ENCODE peak calls at places on chromosomes 4 and X, in seven cellular contexts. K is heart right ventricle, I is left lung, L is aorta, B is gastrocnemius medialis, V is Peyer's patch, S is mammary epithelial cell. C is an unnamed sample. For H3K36me3, the result is how much of the 10 kb centered on the place peaks cover.

GRCh38 chr4:27463816-27464215 is 603.2 kb downstream of the STIM2 start:
- DNase-seq in V (no peak), S (peak), K (no peak), B (no peak), L (no peak), I (no peak), C (no peak)

GRCh38 chrX:47687249-47687648 is 28.3 kb upstream of the UXT start:
- DNase-seq in L (no peak), V (no peak), S (no peak), K (no peak), I (no peak), B (no peak), C (no peak)

GRCh38 chr4:144179152-144179739 is 38.7 kb upstream of the GYPA start:
- DNase-seq in V (no peak), L (no peak), B (no peak), I (no peak), S (peak), K (no peak), C (no peak)

GRCh38 chr4:8117278-8117682 is 41.3 kb downstream of the ABLIM2 start:
- DNase-seq in I (peak), L (no peak), V (no peak), K (peak), B (peak), S (peak), C (no peak)

GRCh38 chrX:123817288-123817894 is 42.5 kb upstream of the XIAP start:
- DNase-seq in L (no peak), S (no peak), V (no peak), K (no peak), I (no peak), B (no peak), C (no peak)

GRCh38 chrX:9561199-9561598 is 96.3 kb downstream of the TBL1X start:
- DNase-seq in L (no peak), B (no peak), V (no peak), S (no peak), K (no peak), I (no peak), C (no peak)

GRCh38 chr4:26020083-26020668 is 106.2 kb downstream of the SMIM20 start:
- DNase-seq in I (no peak), V (no peak), L (no peak), S (peak), K (no peak), B (no peak), C (no peak)

GRCh38 chrX:40845331-40845911 is 110.1 kb upstream of the MED14 start:
- DNase-seq in B (no peak), L (no peak), S (peak), K (no peak), I (no peak), V (no peak), C (no peak)

GRCh38 chr4:93894995-93895394 is 66.4 kb downstream of the ATOH1 start:
- DNase-seq in L (no peak), I (no peak), V (no peak), S (no peak), K (no peak), B (no peak), C (no peak)

GRCh38 chrX:132603700-132604286 is 115.0 kb upstream of the MBNL3 start:
- DNase-seq in S (no peak), B (no peak), K (no peak), L (no peak), V (no peak), I (no peak), C (no peak)

GRCh38 chrX:97132654-97133415 is 249.1 kb downstream of the RPA4 start:
- DNase-seq in V (no peak), I (no peak), L (no peak), S (no peak), B (no peak), K (no peak), C (no peak)

GRCh38 chrX:129091097-129091496 is 432.2 kb downstream of the SMARCA1 start:
- DNase-seq in V (no peak), L (no peak), K (no peak), I (no peak), B (no peak), S (no peak), C (no peak)

GRCh38 chrX:150864127-150864526 is 34.3 kb downstream of the CD99L2 start:
- DNase-seq in S (no peak), L (no peak), I (no peak), B (no peak), V (no peak), K (no peak), C (no peak)

GRCh38 chr4:20532871-20533870 is 167.1 kb upstream of the PACRGL start:
- DNase-seq in V (no peak), K (no peak), L (no peak), B (no peak), S (peak), I (no peak), C (no peak)

GRCh38 chr4:83036991-83037390 is 2.0 kb downstream of the COPS4 start:
- DNase-seq in S (no peak), I (no peak), V (no peak), L (no peak), B (no peak), K (no peak), C (no peak)

GRCh38 chrX:76253432-76253831 is 80.6 kb downstream of the PBDC1 start:
- DNase-seq in L (no peak), S (peak), B (no peak), K (no peak), I (no peak), V (peak), C (peak)

GRCh38 chr4:650951-651883 is 22.9 kb downstream of the ATP5ME start:
- DNase-seq in I (peak), B (no peak), S (peak), L (peak), V (no peak), K (no peak), C (peak)

GRCh38 chr4:187006189-187006618 is 282.5 kb upstream of the FAT1 start:
- DNase-seq in L (no peak), V (no peak), B (no peak), S (peak), I (no peak), K (no peak), C (no peak)

GRCh38 chr4:26085581-26085980 is 171.6 kb downstream of the SMIM20 start:
- DNase-seq in I (no peak), B (no peak), L (no peak), V (no peak), K (no peak), S (no peak), C (no peak)

GRCh38 chrX:45322382-45322781 is 121.7 kb upstream of the DIPK2B start:
- DNase-seq in B (peak), L (peak), I (no peak), V (no peak), S (peak), K (no peak), C (no peak)

GRCh38 chr4:88791274-88791673 is 93.6 kb upstream of the NAP1L5 start:
- DNase-seq in I (no peak), V (no peak), B (no peak), K (no peak), L (no peak), S (peak), C (no peak)

GRCh38 chr4:15455290-15455689 is 14.4 kb upstream of the CC2D2A start:
- DNase-seq in I (no peak), S (no peak), L (peak), B (peak), K (peak), V (no peak), C (no peak)

GRCh38 chr4:74631338-74631737 is 163.0 kb downstream of the BTC start:
- DNase-seq in S (peak), K (no peak), V (no peak), I (no peak), B (no peak), L (no peak), C (no peak)

GRCh38 chrX:125132274-125132673 is 187.4 kb upstream of the TEX13C start:
- DNase-seq in S (peak), K (no peak), L (no peak), I (no peak), B (no peak), V (no peak), C (no peak)

GRCh38 chrX:130251671-130252070 is 17.0 kb downstream of the ZNF280C start:
- DNase-seq in L (no peak), K (no peak), V (no peak), I (no peak), S (no peak), B (no peak), C (no peak)

GRCh38 chrX:103475381-103475780 is 43.9 kb downstream of the RAB40A start:
- DNase-seq in S (peak), K (no peak), L (no peak), I (no peak), B (no peak), V (no peak), C (no peak)

GRCh38 chr4:121168865-121169281 is 4.8 kb upstream of the TNIP3 start:
- DNase-seq in V (no peak), L (no peak), K (no peak), I (no peak), B (no peak), S (no peak), C (no peak)
- H3K27ac ChIP-seq in V (no peak), L (no peak), K (no peak), I (no peak), B (no peak), S (no peak), C (no peak)

GRCh38 chr4:56990109-56990508 is 11.4 kb downstream of the POLR2B start:
- DNase-seq in K (no peak), V (no peak), B (no peak), S (no peak), I (no peak), L (no peak), C (no peak)
- H3K36me3 ChIP-seq in K (under half), V (under half), B (half or more), S (under half), I (half or more), L (under half), C (under half)

GRCh38 chrX:11124094-11124493 is 13.0 kb downstream of the HCCS start:
- DNase-seq in L (no peak), K (no peak), S (no peak), B (no peak), V (no peak), I (no peak), C (no peak)
- H3K27ac ChIP-seq in L (no peak), K (no peak), S (no peak), B (no peak), V (peak), I (no peak), C (no peak)

DNA sequence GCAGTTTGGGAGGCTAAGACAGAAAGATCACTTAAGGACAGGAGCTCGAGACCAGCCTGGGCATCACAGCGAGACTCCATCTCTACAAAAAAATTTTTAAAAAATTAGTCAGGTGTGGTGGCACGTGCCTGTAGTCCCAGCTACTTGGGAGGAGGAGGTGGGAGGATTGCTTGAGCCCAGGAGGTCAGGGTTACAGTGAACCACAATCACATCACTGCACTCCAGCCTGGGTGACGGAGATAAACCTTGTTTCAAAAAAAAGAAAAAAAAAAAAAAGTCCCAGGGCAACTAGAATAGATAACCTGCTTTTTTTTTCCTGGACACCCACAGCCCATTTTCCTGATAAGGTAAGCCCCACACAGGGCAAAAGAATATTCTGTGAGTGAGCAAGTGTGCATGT is 96.3 kb downstream of the C4orf51 start:
- DNase-seq in B (no peak), K (no peak), I (no peak), L (no peak), S (no peak), V (no peak), C (no peak)
- H3K36me3 ChIP-seq in B (under half), K (under half), I (under half), L (under half), S (under half), V (under half), C (under half)

GRCh38 chr4:2847297-2847871 is 3.7 kb downstream of the ADD1 start:
- DNase-seq in I (no peak), V (no peak), L (no peak), K (no peak), B (no peak), S (no peak), C (no peak)
- H3K27ac ChIP-seq in I (no peak), V (no peak), L (no peak), K (no peak), B (peak), S (no peak), C (no peak)

GRCh38 chrX:85108165-85108564 is 104.5 kb downstream of the APOOL start:
- DNase-seq in K (no peak), V (no peak), S (peak), I (no peak), B (no peak), L (no peak), C (no peak)
- H3K36me3 ChIP-seq in K (under half), V (under half), S (under half), I (under half), B (under half), L (under half), C (under half)

DNA sequence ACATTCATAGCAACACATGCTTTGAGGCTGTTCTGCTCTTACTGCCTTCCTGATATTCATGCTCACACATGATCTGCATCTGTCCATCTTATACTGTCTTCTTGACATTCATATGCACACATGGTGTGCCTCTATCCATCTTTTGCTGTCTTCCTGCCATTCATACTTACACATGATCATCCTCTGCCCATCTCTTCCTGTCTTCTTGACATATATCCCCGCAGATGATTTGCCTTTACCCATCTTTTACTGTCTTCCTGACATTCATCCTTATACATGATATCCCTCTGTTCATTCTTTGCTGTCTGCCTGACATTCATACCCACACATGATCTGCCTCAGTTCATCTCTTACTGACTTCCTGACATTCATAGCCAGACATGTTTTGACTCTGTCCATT is 36.8 kb downstream of the SCML1 start:
- DNase-seq in K (no peak), V (no peak), I (no peak), L (no peak), S (no peak), B (no peak), C (no peak)
- H3K27ac ChIP-seq in K (no peak), V (no peak), I (no peak), L (no peak), S (no peak), B (no peak), C (no peak)

GRCh38 chr4:107685740-107686139 is 34.3 kb downstream of the PAPSS1 start:
- DNase-seq in K (no peak), L (no peak), B (no peak), S (peak), I (no peak), V (no peak), C (no peak)
- H3K36me3 ChIP-seq in K (under half), L (under half), B (under half), S (under half), I (under half), V (under half), C (under half)

GRCh38 chr4:134024251-134024650 is 177.3 kb downstream of the PABPC4L start:
- DNase-seq in I (no peak), L (no peak), B (no peak), K (no peak), V (no peak), S (no peak), C (no peak)

GRCh38 chr4:134027931-134028330 is 173.7 kb downstream of the PABPC4L start:
- DNase-seq in I (no peak), V (no peak), K (no peak), L (no peak), B (no peak), S (peak), C (no peak)

DNA sequence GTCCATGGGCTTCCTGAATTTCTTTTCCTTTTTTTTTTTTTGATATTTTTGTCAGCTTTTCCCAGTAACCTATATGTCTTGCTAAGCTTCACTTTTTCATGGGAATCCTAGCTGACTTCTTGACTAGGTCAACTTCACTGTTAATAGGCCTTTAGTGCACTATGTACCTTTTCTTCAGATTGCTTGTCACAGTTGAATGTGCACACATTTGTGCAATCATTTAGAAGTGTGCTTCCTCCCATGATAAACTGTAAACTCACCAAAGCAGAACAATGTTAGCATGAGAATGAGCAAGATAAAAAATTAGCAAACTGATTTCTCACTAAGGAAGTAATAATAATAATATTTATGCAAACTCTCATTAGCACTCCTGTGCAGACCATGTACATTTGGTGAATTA is 173.2 kb downstream of the PABPC4L start:
- DNase-seq in S (no peak), B (no peak), V (no peak), I (no peak), L (no peak), K (no peak), C (no peak)
- H3K27ac ChIP-seq in S (no peak), B (no peak), V (no peak), I (no peak), L (no peak), K (no peak), C (no peak)

DNA sequence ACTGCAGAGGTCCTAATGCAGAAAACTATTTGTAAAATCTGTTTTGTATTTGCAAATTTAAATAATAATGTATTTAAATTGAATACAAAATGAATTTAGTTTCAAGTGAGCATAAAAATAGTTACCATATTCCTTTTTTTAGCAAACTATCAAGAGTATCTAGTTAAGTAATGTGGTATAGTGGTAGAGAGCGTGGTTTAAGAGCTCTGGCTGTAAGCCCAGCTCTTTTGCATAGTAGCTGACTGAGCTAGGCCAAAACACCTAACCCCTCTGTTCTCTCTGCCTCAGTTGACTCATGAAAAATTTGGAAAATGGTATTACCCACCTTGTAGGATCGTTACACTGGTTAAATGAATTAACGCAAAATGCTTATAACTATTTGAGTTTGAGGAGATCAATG is 18.1 kb upstream of the ADAD1 start:
- DNase-seq in L (no peak), B (no peak), S (no peak), K (no peak), I (no peak), V (no peak), C (no peak)
- H3K36me3 ChIP-seq in L (under half), B (half or more), S (under half), K (under half), I (half or more), V (under half), C (under half)

C was measured in CD8-positive, alpha-beta memory T cell.